ENCODE peak calls at places on chromosomes 1 and 21, in six cellular contexts. One of them, this sample, is unnamed.

GRCh38 chr1:96808186-96808585 is 86.6 kb downstream of the PTBP2 start:
- DNase-seq in activated T-helper 1 cell treated with Interleukin-2 at 50 U/mL for 16 hours: no peak
- DNase-seq in amniotic stem cell: no peak
- DNase-seq in BJ: no peak
- DNase-seq in GF-D8: no peak
- DNase-seq in endodermal cell: no peak
- DNase-seq in this sample: peak

GRCh38 chr1:82704393-82704792 is 903.7 kb downstream of the ADGRL2 start:
- DNase-seq in endodermal cell: no peak
- DNase-seq in amniotic stem cell: no peak
- DNase-seq in activated T-helper 1 cell treated with Interleukin-2 at 50 U/mL for 16 hours: no peak
- DNase-seq in BJ: no peak
- DNase-seq in GF-D8: no peak
- DNase-seq in this sample: peak

GRCh38 chr21:26519142-26519541 is 53.9 kb downstream of the CYYR1 start:
- DNase-seq in amniotic stem cell: no peak
- DNase-seq in endodermal cell: no peak
- DNase-seq in GF-D8: no peak
- DNase-seq in activated T-helper 1 cell treated with Interleukin-2 at 50 U/mL for 16 hours: no peak
- DNase-seq in BJ: no peak
- DNase-seq in this sample: no peak

GRCh38 chr1:975896-976683 is 5.8 kb downstream of the PERM1 start:
- DNase-seq in BJ: no peak
- DNase-seq in endodermal cell: peak
- DNase-seq in GF-D8: peak
- DNase-seq in activated T-helper 1 cell treated with Interleukin-2 at 50 U/mL for 16 hours: peak
- DNase-seq in amniotic stem cell: no peak
- DNase-seq in this sample: no peak

GRCh38 chr1:204465469-204466415 is 28.9 kb downstream of the PIK3C2B start:
- DNase-seq in amniotic stem cell: no peak
- DNase-seq in activated T-helper 1 cell treated with Interleukin-2 at 50 U/mL for 16 hours: no peak
- DNase-seq in BJ: no peak
- DNase-seq in GF-D8: peak
- DNase-seq in endodermal cell: no peak
- DNase-seq in this sample: no peak

GRCh38 chr1:169588785-169589485 is 2.7 kb upstream of the F5 start:
- DNase-seq in GF-D8: no peak
- DNase-seq in BJ: no peak
- DNase-seq in endodermal cell: no peak
- DNase-seq in amniotic stem cell: no peak
- DNase-seq in activated T-helper 1 cell treated with Interleukin-2 at 50 U/mL for 16 hours: no peak
- DNase-seq in this sample: no peak

GRCh38 chr1:167227934-167228378 is 7.3 kb downstream of the POU2F1 start:
- DNase-seq in endodermal cell: no peak
- DNase-seq in amniotic stem cell: no peak
- DNase-seq in BJ: no peak
- DNase-seq in activated T-helper 1 cell treated with Interleukin-2 at 50 U/mL for 16 hours: no peak
- DNase-seq in GF-D8: peak
- DNase-seq in this sample: no peak

GRCh38 chr1:39538531-39539251 is 37.9 kb downstream of the PABPC4 start:
- DNase-seq in BJ: no peak
- DNase-seq in amniotic stem cell: no peak
- DNase-seq in GF-D8: no peak
- DNase-seq in activated T-helper 1 cell treated with Interleukin-2 at 50 U/mL for 16 hours: no peak
- DNase-seq in endodermal cell: no peak
- DNase-seq in this sample: no peak

GRCh38 chr1:87134625-87135024 is 194.1 kb upstream of the LMO4 start:
- DNase-seq in BJ: no peak
- DNase-seq in amniotic stem cell: no peak
- DNase-seq in endodermal cell: peak
- DNase-seq in activated T-helper 1 cell treated with Interleukin-2 at 50 U/mL for 16 hours: no peak
- DNase-seq in GF-D8: no peak
- DNase-seq in this sample: no peak

GRCh38 chr21:45283611-45284455 is 3.9 kb downstream of the POFUT2 start:
- DNase-seq in activated T-helper 1 cell treated with Interleukin-2 at 50 U/mL for 16 hours: no peak
- DNase-seq in amniotic stem cell: no peak
- DNase-seq in endodermal cell: peak
- DNase-seq in BJ: no peak
- DNase-seq in GF-D8: no peak
- DNase-seq in this sample: no peak

GRCh38 chr1:25990702-25991395 is 7.0 kb downstream of the PAFAH2 start:
- DNase-seq in GF-D8: peak
- DNase-seq in amniotic stem cell: no peak
- DNase-seq in endodermal cell: peak
- DNase-seq in activated T-helper 1 cell treated with Interleukin-2 at 50 U/mL for 16 hours: peak
- DNase-seq in BJ: no peak
- DNase-seq in this sample: no peak

GRCh38 chr1:26302733-26303405 is 3.6 kb downstream of the UBXN11 start:
- DNase-seq in BJ: no peak
- DNase-seq in endodermal cell: peak
- DNase-seq in activated T-helper 1 cell treated with Interleukin-2 at 50 U/mL for 16 hours: no peak
- DNase-seq in GF-D8: no peak
- DNase-seq in amniotic stem cell: no peak
- DNase-seq in this sample: no peak

GRCh38 chr21:43939443-43940328 is 72.4 kb upstream of the TRAPPC10 start:
- DNase-seq in endodermal cell: no peak
- DNase-seq in amniotic stem cell: no peak
- DNase-seq in GF-D8: no peak
- DNase-seq in BJ: no peak
- DNase-seq in activated T-helper 1 cell treated with Interleukin-2 at 50 U/mL for 16 hours: no peak
- DNase-seq in this sample: no peak

GRCh38 chr1:169574336-169574735 is 11.9 kb downstream of the F5 start:
- DNase-seq in BJ: no peak
- DNase-seq in endodermal cell: no peak
- DNase-seq in GF-D8: no peak
- DNase-seq in activated T-helper 1 cell treated with Interleukin-2 at 50 U/mL for 16 hours: no peak
- DNase-seq in amniotic stem cell: no peak
- DNase-seq in this sample: no peak

GRCh38 chr21:31973402-31973944 is 100.7 kb downstream of the HUNK start:
- DNase-seq in activated T-helper 1 cell treated with Interleukin-2 at 50 U/mL for 16 hours: no peak
- DNase-seq in BJ: no peak
- DNase-seq in endodermal cell: no peak
- DNase-seq in amniotic stem cell: no peak
- DNase-seq in GF-D8: no peak
- DNase-seq in this sample: no peak

GRCh38 chr1:209751627-209752231 is 4.1 kb upstream of the TRAF3IP3 start:
- DNase-seq in endodermal cell: no peak
- DNase-seq in amniotic stem cell: no peak
- DNase-seq in GF-D8: no peak
- DNase-seq in BJ: no peak
- DNase-seq in activated T-helper 1 cell treated with Interleukin-2 at 50 U/mL for 16 hours: no peak
- DNase-seq in this sample: no peak

GRCh38 chr1:43421976-43422750 is 31.6 kb downstream of the HYI start:
- DNase-seq in endodermal cell: peak
- DNase-seq in amniotic stem cell: no peak
- DNase-seq in BJ: no peak
- DNase-seq in GF-D8: no peak
- DNase-seq in activated T-helper 1 cell treated with Interleukin-2 at 50 U/mL for 16 hours: no peak
- DNase-seq in this sample: no peak

GRCh38 chr1:167717351-167717750 is 4.4 kb upstream of the MPZL1 start:
- DNase-seq in BJ: peak
- DNase-seq in GF-D8: no peak
- DNase-seq in activated T-helper 1 cell treated with Interleukin-2 at 50 U/mL for 16 hours: no peak
- DNase-seq in endodermal cell: no peak
- DNase-seq in amniotic stem cell: no peak
- DNase-seq in this sample: no peak

GRCh38 chr1:91754348-91754747 is 131.6 kb downstream of the TGFBR3 start:
- DNase-seq in amniotic stem cell: peak
- DNase-seq in activated T-helper 1 cell treated with Interleukin-2 at 50 U/mL for 16 hours: no peak
- DNase-seq in BJ: no peak
- DNase-seq in GF-D8: no peak
- DNase-seq in endodermal cell: no peak
- DNase-seq in this sample: no peak

GRCh38 chr1:60960846-60961542 is 121.4 kb upstream of the NFIA start:
- DNase-seq in amniotic stem cell: no peak
- DNase-seq in activated T-helper 1 cell treated with Interleukin-2 at 50 U/mL for 16 hours: no peak
- DNase-seq in BJ: no peak
- DNase-seq in GF-D8: no peak
- DNase-seq in endodermal cell: no peak
- DNase-seq in this sample: peak

GRCh38 chr1:209869242-209870149 is 41.7 kb downstream of the UTP25 start:
- DNase-seq in endodermal cell: no peak
- DNase-seq in activated T-helper 1 cell treated with Interleukin-2 at 50 U/mL for 16 hours: no peak
- DNase-seq in BJ: no peak
- DNase-seq in GF-D8: no peak
- DNase-seq in amniotic stem cell: no peak
- DNase-seq in this sample: no peak

GRCh38 chr1:117143172-117143571 is 21.6 kb upstream of the TRIM45 start:
- DNase-seq in GF-D8: no peak
- DNase-seq in activated T-helper 1 cell treated with Interleukin-2 at 50 U/mL for 16 hours: no peak
- DNase-seq in endodermal cell: no peak
- DNase-seq in BJ: no peak
- DNase-seq in amniotic stem cell: no peak
- DNase-seq in this sample: no peak

GRCh38 chr1:16387201-16388185 is 20.5 kb downstream of the SZRD1 start:
- DNase-seq in BJ: no peak
- DNase-seq in endodermal cell: no peak
- DNase-seq in activated T-helper 1 cell treated with Interleukin-2 at 50 U/mL for 16 hours: no peak
- DNase-seq in amniotic stem cell: no peak
- DNase-seq in GF-D8: no peak
- DNase-seq in this sample: no peak

GRCh38 chr1:23103001-23103879 is 65.4 kb downstream of the LUZP1 start:
- DNase-seq in endodermal cell: no peak
- DNase-seq in GF-D8: peak
- DNase-seq in activated T-helper 1 cell treated with Interleukin-2 at 50 U/mL for 16 hours: no peak
- DNase-seq in BJ: no peak
- DNase-seq in amniotic stem cell: no peak
- DNase-seq in this sample: no peak

GRCh38 chr1:29172415-29172814 is 9.3 kb downstream of the SRSF4 start:
- DNase-seq in activated T-helper 1 cell treated with Interleukin-2 at 50 U/mL for 16 hours: no peak
- DNase-seq in amniotic stem cell: no peak
- DNase-seq in BJ: no peak
- DNase-seq in endodermal cell: no peak
- DNase-seq in GF-D8: no peak
- DNase-seq in this sample: no peak

GRCh38 chr1:110615548-110616130 is 9.5 kb upstream of the KCNA2 start:
- DNase-seq in activated T-helper 1 cell treated with Interleukin-2 at 50 U/mL for 16 hours: peak
- DNase-seq in GF-D8: peak
- DNase-seq in BJ: no peak
- DNase-seq in amniotic stem cell: peak
- DNase-seq in endodermal cell: peak
- DNase-seq in this sample: no peak

GRCh38 chr1:162135271-162135775 is 65.8 kb downstream of the NOS1AP start:
- DNase-seq in endodermal cell: no peak
- DNase-seq in BJ: no peak
- DNase-seq in GF-D8: no peak
- DNase-seq in activated T-helper 1 cell treated with Interleukin-2 at 50 U/mL for 16 hours: no peak
- DNase-seq in amniotic stem cell: no peak
- DNase-seq in this sample: no peak

GRCh38 chr1:63010898-63011660 is 227.1 kb downstream of the ATG4C start:
- DNase-seq in activated T-helper 1 cell treated with Interleukin-2 at 50 U/mL for 16 hours: no peak
- DNase-seq in amniotic stem cell: no peak
- DNase-seq in BJ: no peak
- DNase-seq in endodermal cell: no peak
- DNase-seq in GF-D8: no peak
- DNase-seq in this sample: no peak